ENCODE peak calls at places on chromosomes 4 and X, in nine cellular contexts. N is heart right ventricle, J is mucosa of descending colon, F is HCT116, X is bronchial epithelial cell, D is tibial artery, O is A549, L is brain microvascular endothelial cell, W is dorsolateral prefrontal cortex. A is an unnamed sample.

GRCh38 chr4:40264497-40264896 is 67.7 kb downstream of the RHOH start:
- DNase-seq in N (no peak), J (no peak), F (no peak), X (peak), D (no peak), O (no peak), L (peak), W (no peak), A (no peak)

GRCh38 chr4:58515206-58515605 is 1405.0 kb upstream of the IGFBP7 start:
- DNase-seq in N (no peak), J (no peak), F (no peak), X (no peak), D (no peak), O (no peak), L (no peak), W (no peak), A (no peak)

GRCh38 chrX:48487362-48487785 is 11.4 kb downstream of the FTSJ1 start:
- DNase-seq in N (no peak), J (no peak), F (peak), X (peak), D (no peak), O (no peak), L (peak), W (no peak), A (no peak)

GRCh38 chr4:100075056-100075455 is 115.2 kb downstream of the DDIT4L start:
- DNase-seq in N (no peak), J (no peak), F (no peak), X (no peak), D (no peak), O (no peak), L (peak), W (no peak), A (no peak)

GRCh38 chrX:137353404-137353803 is 212.5 kb upstream of the ZIC3 start:
- DNase-seq in N (no peak), J (no peak), F (no peak), X (no peak), D (no peak), O (no peak), L (no peak), W (no peak), A (no peak)

GRCh38 chr4:9898596-9899345 is 117.3 kb downstream of the DRD5 start:
- DNase-seq in N (peak), J (peak), F (peak), X (peak), D (no peak), O (peak), L (peak), W (no peak), A (peak)

GRCh38 chrX:10938371-10938982 is 172.7 kb upstream of the HCCS start:
- DNase-seq in N (no peak), J (no peak), F (no peak), X (no peak), D (no peak), O (no peak), L (no peak), W (no peak), A (no peak)

GRCh38 chr4:145298885-145299284 is 118.5 kb upstream of the OTUD4 start:
- DNase-seq in N (no peak), J (no peak), F (no peak), X (peak), D (no peak), O (no peak), L (no peak), W (no peak), A (no peak)

GRCh38 chr4:8083086-8083825 is 75.4 kb downstream of the ABLIM2 start:
- DNase-seq in N (no peak), J (peak), F (no peak), X (no peak), D (no peak), O (no peak), L (no peak), W (no peak), A (no peak)

GRCh38 chr4:15677507-15677988 is 4.1 kb upstream of the FAM200B start:
- DNase-seq in N (no peak), J (no peak), F (peak), X (peak), D (no peak), O (no peak), L (no peak), W (no peak), A (no peak)

GRCh38 chr4:56844817-56845580 is 23.5 kb upstream of the SPINK2 start:
- DNase-seq in N (no peak), J (no peak), F (no peak), X (no peak), D (no peak), O (no peak), L (no peak), W (no peak), A (no peak)

GRCh38 chrX:123990602-123991001 is 29.1 kb downstream of the STAG2 start:
- DNase-seq in N (no peak), J (no peak), F (no peak), X (no peak), D (no peak), O (no peak), L (peak), W (no peak), A (no peak)

GRCh38 chr4:513327-513726 is 14.3 kb downstream of the PIGG start:
- DNase-seq in N (no peak), J (no peak), F (no peak), X (no peak), D (no peak), O (no peak), L (no peak), W (no peak), A (no peak)
- TF ChIP-seq CTCF in N (no peak), J (no peak), F (no peak), X (no peak), D (no peak), O (no peak), L (no peak), W (no peak), A (no peak)

GRCh38 chrX:45956222-45956867 is 588.9 kb downstream of the ZNF674 start:
- DNase-seq in N (no peak), J (no peak), F (no peak), X (no peak), D (no peak), O (no peak), L (no peak), W (no peak), A (no peak)

GRCh38 chrX:45954026-45954425 is 591.2 kb downstream of the ZNF674 start:
- DNase-seq in N (no peak), J (no peak), F (no peak), X (peak), D (no peak), O (no peak), L (no peak), W (no peak), A (no peak)

GRCh38 chrX:45952030-45952429 is 593.2 kb downstream of the ZNF674 start:
- DNase-seq in N (no peak), J (no peak), F (no peak), X (peak), D (no peak), O (no peak), L (no peak), W (no peak), A (no peak)
- TF ChIP-seq CTCF in N (no peak), J (no peak), F (no peak), X (no peak), D (no peak), O (no peak), L (peak), W (no peak), A (no peak)

GRCh38 chr4:62644372-62644771 is 1444.2 kb downstream of the ADGRL3 start:
- DNase-seq in N (peak), J (no peak), F (no peak), X (peak), D (no peak), O (no peak), L (peak), W (no peak), A (no peak)
- TF ChIP-seq CTCF in N (no peak), J (no peak), F (no peak), X (peak), D (no peak), O (no peak), L (peak), W (peak), A (peak)

GRCh38 chrX:70332600-70332999 is 42.7 kb downstream of the KIF4A start:
- DNase-seq in N (no peak), J (no peak), F (no peak), X (no peak), D (no peak), O (peak), L (no peak), W (no peak), A (no peak)
- TF ChIP-seq CTCF in N (no peak), J (no peak), F (no peak), X (peak), D (no peak), O (no peak), L (peak), W (no peak), A (peak)

GRCh38 chrX:154762529-154763296 is at the start of gene DKC1:
- DNase-seq in N (peak), J (peak), F (peak), X (peak), D (peak), O (peak), L (peak), W (peak), A (peak)
- TF ChIP-seq CTCF in N (no peak), J (no peak), F (no peak), X (peak), D (no peak), O (no peak), L (peak), W (peak), A (no peak)

GRCh38 chr4:126592088-126592487 is 1040.7 kb upstream of the INTU start:
- DNase-seq in N (no peak), J (no peak), F (no peak), X (peak), D (no peak), O (no peak), L (no peak), W (no peak), A (no peak)
- TF ChIP-seq CTCF in N (no peak), J (no peak), F (no peak), X (peak), D (no peak), O (no peak), L (peak), W (no peak), A (peak)

DNA sequence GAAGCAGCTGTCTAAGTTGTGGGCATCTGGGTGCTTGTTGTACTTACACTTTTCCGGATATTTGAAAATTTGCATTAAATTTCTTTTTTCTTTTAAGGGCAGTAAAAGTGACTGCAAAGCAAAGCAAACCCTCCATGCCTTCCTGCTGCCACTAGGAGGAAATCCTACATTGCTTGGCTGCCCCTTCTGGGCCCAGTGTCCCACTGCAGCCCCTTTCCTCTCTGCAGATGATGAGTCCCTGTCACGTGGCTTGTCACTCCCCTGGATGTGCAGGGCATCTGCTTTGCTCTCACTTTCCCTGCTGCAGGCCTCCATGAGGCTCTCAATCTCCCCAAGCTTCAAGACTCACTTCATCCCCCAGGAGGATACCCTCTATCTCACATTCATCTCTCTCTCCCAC is 12.7 kb downstream of the TSR2 start:
- DNase-seq in N (no peak), J (no peak), F (no peak), X (no peak), D (no peak), O (peak), L (peak), W (no peak), A (no peak)
- TF ChIP-seq CTCF in N (no peak), J (no peak), F (no peak), X (peak), D (no peak), O (no peak), L (peak), W (no peak), A (peak)

DNA sequence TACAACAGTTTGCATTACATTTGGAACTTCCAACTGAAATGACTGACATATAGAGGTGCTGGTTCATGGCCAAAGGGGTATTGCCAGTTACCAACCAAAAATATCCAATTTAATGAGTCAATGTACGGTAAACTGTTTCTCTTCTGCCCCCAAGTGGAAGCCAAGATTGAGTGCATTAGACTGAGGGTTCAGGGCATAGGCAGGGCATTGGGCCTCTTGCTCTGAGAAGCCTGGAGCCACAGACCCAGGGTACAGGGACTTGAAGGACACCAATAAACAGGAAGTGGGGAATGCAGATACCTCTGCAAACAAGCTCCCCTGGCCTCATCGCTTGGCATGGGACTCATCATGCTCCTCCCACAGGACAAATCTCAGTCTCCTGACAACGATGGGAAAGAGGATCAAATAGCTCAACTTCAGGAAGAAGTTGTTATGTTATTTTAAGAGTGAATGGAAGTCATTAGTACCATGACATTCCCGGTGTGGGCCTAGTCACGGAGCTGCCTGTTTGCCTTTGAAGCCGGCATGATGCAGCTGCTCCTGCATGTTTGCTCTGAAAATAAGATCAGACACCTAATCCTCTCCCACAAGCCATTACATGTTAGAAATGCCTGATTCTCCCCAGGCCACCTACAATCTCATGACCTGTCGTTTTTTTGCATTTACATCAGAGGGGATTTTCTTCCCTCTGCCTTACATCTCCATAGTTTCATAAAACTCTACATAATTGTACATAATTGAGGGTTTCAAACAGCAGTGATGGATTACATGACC is 224.2 kb downstream of the RCHY1 start:
- DNase-seq in N (no peak), J (peak), F (peak), X (peak), D (no peak), O (no peak), L (peak), W (no peak), A (no peak)
- TF ChIP-seq CTCF in N (no peak), J (peak), F (peak), X (peak), D (peak), O (no peak), L (peak), W (no peak), A (peak)

GRCh38 chr4:137610960-137611359 is 78.7 kb upstream of the PCDH18 start:
- DNase-seq in N (no peak), J (no peak), F (no peak), X (peak), D (no peak), O (no peak), L (peak), W (no peak), A (no peak)
- TF ChIP-seq CTCF in N (no peak), J (no peak), F (no peak), X (peak), D (no peak), O (no peak), L (peak), W (peak), A (peak)

GRCh38 chrX:76454456-76454927 is 27.0 kb downstream of the MAGEE1 start:
- DNase-seq in N (no peak), J (peak), F (peak), X (peak), D (no peak), O (no peak), L (peak), W (no peak), A (no peak)
- TF ChIP-seq CTCF in N (peak), J (no peak), F (no peak), X (peak), D (no peak), O (peak), L (peak), W (peak), A (peak)